ENCODE peak calls at places on chromosomes 5 and 9, in nine cellular contexts. V is H1, J is stomach, U is ovary, G is A549, N is tibial nerve, W is SK-N-SH, L is HepG2, Z is sigmoid colon. B is an unnamed sample. For H3K9me3, the result is how much of the 10 kb centered on the place peaks cover.

GRCh38 chr5:115306011-115306530 is 9.6 kb upstream of the CCDC112 start:
- DNase-seq in V (no peak), J (peak), U (no peak), G (no peak), N (no peak), W (no peak), L (no peak), Z (no peak), B (peak)

GRCh38 chr9:89564257-89564878 is 40.4 kb upstream of the GADD45G start:
- DNase-seq in V (peak), J (no peak), U (no peak), G (no peak), N (no peak), W (peak), L (peak), Z (no peak), B (no peak)

GRCh38 chr9:98975838-98976237 is 32.1 kb downstream of the COL15A1 start:
- DNase-seq in V (no peak), J (no peak), U (no peak), G (no peak), N (no peak), W (no peak), L (no peak), Z (no peak), B (no peak)

GRCh38 chr9:112012026-112012902 is 115.7 kb downstream of the UGCG start:
- DNase-seq in V (no peak), J (peak), U (peak), G (peak), N (no peak), W (no peak), L (peak), Z (peak), B (peak)

GRCh38 chr9:75996726-75997125 is 106.3 kb downstream of the PCSK5 start:
- DNase-seq in V (no peak), J (no peak), U (no peak), G (no peak), N (no peak), W (no peak), L (peak), Z (no peak), B (no peak)

GRCh38 chr5:137735531-137736284 is at the start of gene KLHL3:
- DNase-seq in V (peak), J (peak), U (peak), G (no peak), N (no peak), W (peak), L (peak), Z (no peak), B (peak)

GRCh38 chr9:77707696-77708095 is 59.6 kb upstream of the GNA14 start:
- DNase-seq in V (no peak), J (peak), U (peak), G (peak), N (peak), W (no peak), L (peak), Z (peak), B (peak)

GRCh38 chr5:56557198-56557597 is 258.2 kb upstream of the MAP3K1 start:
- DNase-seq in V (no peak), J (no peak), U (no peak), G (no peak), N (no peak), W (no peak), L (no peak), Z (no peak), B (no peak)

GRCh38 chr9:73714294-73714693 is 562.6 kb downstream of the ANXA1 start:
- DNase-seq in V (no peak), J (no peak), U (no peak), G (no peak), N (no peak), W (no peak), L (no peak), Z (no peak), B (no peak)

GRCh38 chr5:65326912-65327311 is 154.8 kb downstream of the ADAMTS6 start:
- DNase-seq in V (no peak), J (no peak), U (no peak), G (no peak), N (no peak), W (no peak), L (no peak), Z (no peak), B (no peak)

GRCh38 chr5:78377718-78378105 is 17.3 kb downstream of the SCAMP1 start:
- DNase-seq in V (no peak), J (no peak), U (no peak), G (no peak), N (no peak), W (no peak), L (no peak), Z (no peak), B (no peak)

GRCh38 chr9:76542360-76542759 is 83.4 kb downstream of the GCNT1 start:
- DNase-seq in V (no peak), J (no peak), U (no peak), G (no peak), N (no peak), W (no peak), L (no peak), Z (no peak), B (no peak)

GRCh38 chr9:91085499-91086291 is 276.0 kb downstream of the AUH start:
- DNase-seq in V (no peak), J (no peak), U (no peak), G (no peak), N (no peak), W (no peak), L (no peak), Z (no peak), B (no peak)

GRCh38 chr5:99122976-99123375 is 194.2 kb upstream of the CHD1 start:
- DNase-seq in V (no peak), J (no peak), U (no peak), G (no peak), N (no peak), W (no peak), L (no peak), Z (no peak), B (no peak)

GRCh38 chr5:150294551-150295071 is 5.0 kb upstream of the CAMK2A start:
- DNase-seq in V (no peak), J (no peak), U (no peak), G (no peak), N (no peak), W (no peak), L (no peak), Z (peak), B (no peak)

GRCh38 chr5:108168915-108169314 is 213.0 kb downstream of the FBXL17 start:
- DNase-seq in V (no peak), J (no peak), U (no peak), G (no peak), N (no peak), W (no peak), L (no peak), Z (no peak), B (no peak)

GRCh38 chr5:179301376-179301775 is 43.9 kb downstream of the ADAMTS2 start:
- DNase-seq in V (no peak), J (no peak), U (no peak), G (no peak), N (no peak), W (no peak), L (no peak), Z (peak), B (no peak)

GRCh38 chr5:113806823-113807222 is 293.3 kb downstream of the YTHDC2 start:
- DNase-seq in V (no peak), J (no peak), U (peak), G (no peak), N (no peak), W (no peak), L (no peak), Z (no peak), B (no peak)

GRCh38 chr9:117076571-117077300 is 338.1 kb downstream of the ASTN2 start:
- DNase-seq in V (no peak), J (no peak), U (no peak), G (no peak), N (no peak), W (peak), L (no peak), Z (no peak), B (no peak)

GRCh38 chr9:135819905-135820304 is 87.4 kb downstream of the CAMSAP1 start:
- DNase-seq in V (no peak), J (no peak), U (no peak), G (no peak), N (no peak), W (no peak), L (no peak), Z (no peak), B (no peak)

GRCh38 chr9:133738039-133738805 is at the start of gene SARDH:
- DNase-seq in V (peak), J (peak), U (peak), G (peak), N (peak), W (peak), L (peak), Z (peak), B (peak)

GRCh38 chr9:119009253-119009652 is 360.0 kb downstream of the BRINP1 start:
- DNase-seq in V (no peak), J (no peak), U (no peak), G (no peak), N (no peak), W (no peak), L (no peak), Z (no peak), B (no peak)

GRCh38 chr9:124078641-124079040 is 67.1 kb downstream of the LHX2 start:
- DNase-seq in V (no peak), J (no peak), U (no peak), G (peak), N (no peak), W (no peak), L (peak), Z (no peak), B (no peak)

GRCh38 chr5:66967102-66967501 is 229.5 kb downstream of the CD180 start:
- DNase-seq in V (no peak), J (no peak), U (no peak), G (no peak), N (no peak), W (no peak), L (no peak), Z (no peak), B (no peak)

GRCh38 chr5:51027276-51027675 is 356.0 kb upstream of the ISL1 start:
- DNase-seq in V (no peak), J (no peak), U (no peak), G (no peak), N (no peak), W (no peak), L (no peak), Z (no peak), B (no peak)

GRCh38 chr5:177354256-177354655 is 2.8 kb upstream of the LMAN2 start:
- DNase-seq in V (no peak), J (no peak), U (no peak), G (no peak), N (no peak), W (no peak), L (peak), Z (no peak), B (no peak)

GRCh38 chr5:129996896-129997295 is 92.6 kb downstream of the CHSY3 start:
- DNase-seq in V (no peak), J (no peak), U (no peak), G (no peak), N (no peak), W (no peak), L (no peak), Z (no peak), B (no peak)

GRCh38 chr9:2043881-2044462 is 28.8 kb downstream of the SMARCA2 start:
- DNase-seq in V (no peak), J (no peak), U (no peak), G (no peak), N (no peak), W (no peak), L (no peak), Z (no peak), B (no peak)

GRCh38 chr9:31119882-31120481 is 1264.5 kb upstream of the ACO1 start:
- DNase-seq in V (no peak), J (peak), U (no peak), G (no peak), N (no peak), W (peak), L (peak), Z (no peak), B (peak)

GRCh38 chr5:35926389-35927051 is 11.9 kb downstream of the CAPSL start:
- DNase-seq in V (peak), J (peak), U (peak), G (peak), N (no peak), W (peak), L (peak), Z (no peak), B (peak)

GRCh38 chr5:125137535-125137934 is 391.1 kb upstream of the ZNF608 start:
- DNase-seq in V (no peak), J (no peak), U (no peak), G (no peak), N (no peak), W (no peak), L (peak), Z (no peak), B (no peak)

GRCh38 chr9:108834959-108835696 is 20.7 kb downstream of the ACTL7B start:
- DNase-seq in V (no peak), J (no peak), U (no peak), G (no peak), N (no peak), W (no peak), L (no peak), Z (no peak), B (no peak)

GRCh38 chr9:108832179-108832500 is 23.6 kb downstream of the ACTL7B start:
- DNase-seq in V (no peak), J (no peak), U (no peak), G (no peak), N (no peak), W (no peak), L (no peak), Z (no peak), B (no peak)

GRCh38 chr9:108835831-108836230 is 20.0 kb downstream of the ACTL7B start:
- DNase-seq in V (no peak), J (no peak), U (no peak), G (no peak), N (no peak), W (no peak), L (no peak), Z (no peak), B (no peak)

GRCh38 chr9:108831496-108832178 is 24.1 kb downstream of the ACTL7B start:
- DNase-seq in V (no peak), J (no peak), U (no peak), G (no peak), N (no peak), W (no peak), L (no peak), Z (no peak), B (no peak)

GRCh38 chr9:108830292-108830691 is 25.5 kb downstream of the ACTL7B start:
- DNase-seq in V (no peak), J (no peak), U (no peak), G (no peak), N (no peak), W (no peak), L (no peak), Z (no peak), B (no peak)
- TF ChIP-seq EP300 in V (no peak), J (no peak), U (no peak), G (no peak), N (no peak), W (no peak), L (no peak), Z (no peak), B (no peak)

GRCh38 chr5:116329503-116329902 is 244.7 kb downstream of the COMMD10 start:
- DNase-seq in V (no peak), J (no peak), U (no peak), G (no peak), N (no peak), W (no peak), L (no peak), Z (no peak), B (no peak)
- H3K9me3 ChIP-seq in V (under half), J (under half), U (under half), G (under half), N (under half), W (under half), L (under half), Z (under half), B (under half)

DNA sequence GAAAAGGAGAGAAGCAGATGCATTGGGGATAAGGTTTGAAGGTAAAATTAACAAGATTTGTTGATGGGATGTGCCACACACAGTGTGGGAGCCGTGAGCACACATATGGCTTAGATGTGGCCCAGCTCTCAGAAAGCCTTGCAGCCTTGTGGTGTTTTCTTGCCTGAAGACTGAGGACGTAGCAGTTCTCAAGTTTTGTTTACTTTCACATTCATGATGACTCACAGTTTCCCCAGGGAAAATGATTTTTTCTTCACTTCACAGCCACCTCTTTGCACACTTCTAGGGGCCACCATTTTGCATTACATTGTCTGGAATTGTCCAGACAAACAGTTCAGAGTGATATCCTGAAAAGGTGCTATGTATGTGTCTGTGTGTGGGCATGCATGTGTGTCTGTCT is 126.2 kb downstream of the BASP1 start:
- DNase-seq in V (no peak), J (no peak), U (no peak), G (peak), N (no peak), W (no peak), L (no peak), Z (no peak), B (no peak)
- H3K4me3 ChIP-seq in V (no peak), J (no peak), U (no peak), G (no peak), N (no peak), W (no peak), L (no peak), Z (no peak), B (no peak)

GRCh38 chr9:122307925-122308324 is 43.2 kb downstream of the MRRF start:
- DNase-seq in V (no peak), J (no peak), U (no peak), G (no peak), N (no peak), W (no peak), L (no peak), Z (no peak), B (no peak)
- TF ChIP-seq EP300 in V (no peak), J (no peak), U (no peak), G (no peak), N (no peak), W (no peak), L (no peak), Z (no peak), B (no peak)

GRCh38 chr5:156913355-156913718 is 49.7 kb downstream of the TIMD4 start:
- DNase-seq in V (no peak), J (no peak), U (no peak), G (no peak), N (no peak), W (no peak), L (no peak), Z (no peak), B (no peak)
- H3K9me3 ChIP-seq in V (under half), J (under half), U (under half), G (under half), N (under half), W (under half), L (under half), Z (under half), B (under half)